ENCODE peak calls at places on chromosomes 16 and 17, in four cellular contexts. C is HepG2, W is GM12891, U is H1. P is an unnamed sample.

GRCh38 chr16:65537336-65537735 is 415.5 kb upstream of the CDH11 start:
- DNase-seq in W (no peak), U (no peak), C (no peak), P (no peak)

GRCh38 chr16:1002399-1003161 is 21.0 kb downstream of the SOX8 start:
- DNase-seq in W (no peak), C (peak; percentile 49), U (no peak), P (no peak)

GRCh38 chr16:12081048-12081404 is 104.5 kb downstream of the SNX29 start:
- DNase-seq in U (no peak), W (no peak), C (no peak), P (no peak)

GRCh38 chr17:34135841-34136240 is 119.2 kb upstream of the CCL2 start:
- DNase-seq in W (no peak), U (no peak), C (no peak), P (no peak)

GRCh38 chr16:2195316-2196161 is 866 bp downstream of the CASKIN1 start:
- DNase-seq in W (no peak), U (peak; percentile 75), C (no peak), P (no peak)

GRCh38 chr16:21608647-21609328 is 9.4 kb downstream of the METTL9 start:
- DNase-seq in W (no peak), C (no peak), U (no peak), P (no peak)

GRCh38 chr17:76462556-76463290 is 4.7 kb upstream of the AANAT start:
- DNase-seq in W (no peak), U (no peak), C (no peak), P (no peak)

GRCh38 chr16:21950782-21951521 is 2.2 kb upstream of the UQCRC2 start:
- DNase-seq in C (peak; percentile 54), U (no peak), W (no peak), P (no peak)

GRCh38 chr16:83946154-83946780 is 6.8 kb upstream of the OSGIN1 start:
- DNase-seq in U (no peak), C (no peak), W (no peak), P (no peak)

GRCh38 chr17:36849871-36850348 is 87.4 kb upstream of the LHX1 start:
- DNase-seq in W (no peak), C (no peak), U (no peak), P (no peak)

GRCh38 chr16:54926166-54926838 is 4.4 kb upstream of the IRX5 start:
- DNase-seq in U (no peak), C (no peak), W (no peak), P (no peak)

GRCh38 chr16:52469775-52470174 is 77.2 kb downstream of the TOX3 start:
- DNase-seq in W (no peak), U (no peak), C (peak; percentile 38), P (no peak)

GRCh38 chr17:1460233-1460632 is 4.2 kb upstream of the CRK start:
- DNase-seq in U (no peak), C (peak; percentile 45), W (no peak), P (no peak)

GRCh38 chr17:50440838-50441829 is 15.1 kb downstream of the ACSF2 start:
- DNase-seq in W (no peak), U (no peak), C (no peak), P (no peak)

GRCh38 chr17:41547378-41547841 is 19.3 kb upstream of the KRT19 start:
- DNase-seq in W (no peak), U (no peak), C (no peak), P (no peak)

GRCh38 chr17:59436900-59437299 is 105.4 kb downstream of the YPEL2 start:
- DNase-seq in C (no peak), W (no peak), U (no peak), P (no peak)

GRCh38 chr17:20206591-20206990 is 197.4 kb downstream of the SPECC1 start:
- DNase-seq in U (no peak), C (no peak), W (no peak), P (no peak)

GRCh38 chr16:86740817-86741799 is 162.8 kb downstream of the FOXL1 start:
- DNase-seq in W (no peak), C (peak; percentile 29), U (no peak), P (no peak)
- TF ChIP-seq POLR2AphosphoS5 in W (no peak), C (no peak), U (no peak), P (no peak)

DNA sequence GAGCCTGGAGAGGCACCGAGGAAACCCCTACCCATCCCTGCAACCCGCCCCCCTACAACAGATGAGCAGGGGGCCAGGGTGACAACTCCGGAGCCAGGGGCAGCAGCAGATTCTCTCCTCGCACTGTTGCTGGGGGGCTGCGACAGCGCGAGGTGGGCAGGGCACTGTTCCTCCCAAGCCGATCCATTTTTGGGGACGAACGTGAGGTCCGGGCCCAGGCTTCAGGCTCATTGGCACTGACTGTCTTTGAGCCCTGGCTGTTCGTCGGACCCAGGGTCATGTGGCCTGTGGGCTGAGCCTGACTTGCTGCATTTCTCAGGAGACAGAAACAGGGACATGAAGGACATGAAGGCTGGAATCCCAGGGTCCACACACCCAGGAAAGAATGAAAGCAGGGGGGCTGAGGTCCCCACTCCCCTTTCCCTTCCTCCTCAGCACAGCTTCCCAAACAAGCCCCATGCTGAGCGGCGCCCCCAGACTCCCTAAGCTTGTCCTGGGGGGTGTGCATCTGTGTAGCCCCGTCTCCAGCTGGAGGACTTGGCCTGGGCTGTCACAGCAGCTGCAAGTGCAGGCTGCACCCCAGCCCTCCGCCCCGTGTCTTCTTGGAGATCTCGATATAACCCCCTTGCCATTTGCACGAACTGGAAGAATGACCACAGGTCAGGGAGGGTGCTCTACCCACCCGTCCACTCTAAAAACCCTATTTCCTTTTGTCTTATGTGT is 18.7 kb downstream of the CEP295NL start:
- DNase-seq in U (peak; percentile 62), W (no peak), C (no peak), P (no peak)
- TF ChIP-seq TAF1 in U (no peak), W (no peak), C (no peak), P (no peak)

DNA sequence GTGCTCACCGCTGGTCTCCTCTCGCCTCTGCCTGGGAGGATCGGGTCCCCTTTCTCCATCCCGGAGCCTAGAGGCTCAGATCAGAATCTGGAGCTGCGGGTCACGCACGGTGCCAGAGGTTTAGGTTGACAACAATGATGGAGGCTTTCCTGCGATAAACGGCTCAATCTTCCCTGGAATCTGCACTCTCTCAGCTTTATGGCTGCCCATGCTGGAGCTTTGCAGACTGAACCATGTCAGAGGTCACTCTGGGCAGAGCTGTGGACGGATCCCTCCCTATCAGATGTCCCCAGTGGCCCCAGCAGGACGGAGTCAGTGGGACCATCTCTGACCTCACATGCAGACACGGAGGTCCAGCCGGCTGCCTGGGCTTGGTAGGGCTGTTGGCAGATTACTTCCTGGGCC is 192.7 kb upstream of the FOXF1 start:
- DNase-seq in U (no peak), C (no peak), W (no peak), P (no peak)
- TF ChIP-seq POLR2AphosphoS5 in U (no peak), C (no peak), W (no peak), P (no peak)

DNA sequence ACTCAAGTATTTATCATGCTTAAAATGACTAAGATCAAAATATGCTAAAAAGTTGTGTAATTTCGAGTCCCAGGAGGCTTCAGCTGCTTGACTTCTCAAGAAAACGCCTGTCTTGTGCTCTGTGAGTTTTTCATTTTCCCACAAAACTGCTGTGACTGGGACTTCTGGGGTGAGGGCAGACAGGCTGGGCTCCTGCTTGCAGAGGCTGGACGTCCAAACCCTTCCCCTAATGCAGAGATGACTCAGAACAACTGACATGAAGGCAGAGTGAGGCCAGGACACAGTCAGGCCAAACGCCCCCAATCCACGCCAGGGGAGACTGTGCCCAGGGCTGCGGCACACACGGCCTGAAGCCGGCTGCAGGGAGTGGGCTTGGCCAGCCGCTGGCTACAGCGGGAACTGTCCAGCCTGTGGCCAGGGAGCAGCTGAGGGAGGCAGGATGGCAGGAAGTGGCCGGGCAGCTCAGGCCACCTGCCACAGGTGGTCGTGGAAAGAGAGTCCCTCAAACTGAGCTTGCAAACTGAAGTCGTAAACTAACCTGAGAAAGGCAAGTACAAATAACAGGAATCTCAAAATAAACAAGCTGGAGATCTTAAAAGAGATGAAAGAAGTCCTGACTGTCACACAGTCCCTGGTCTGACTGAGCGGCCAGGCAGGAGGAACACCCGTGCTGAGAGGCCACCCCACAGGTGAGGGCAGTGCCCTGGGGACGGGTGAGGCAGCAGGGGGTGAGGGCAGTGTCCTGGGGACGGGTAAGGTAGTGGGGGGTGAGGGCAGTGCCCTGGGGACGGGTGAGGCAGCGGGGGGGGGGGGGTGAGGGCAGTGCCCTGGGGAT is 21.3 kb upstream of the HEXD start:
- DNase-seq in U (no peak), W (no peak), C (no peak), P (no peak)
- TF ChIP-seq TAF1 in U (no peak), W (no peak), C (no peak), P (no peak)

DNA sequence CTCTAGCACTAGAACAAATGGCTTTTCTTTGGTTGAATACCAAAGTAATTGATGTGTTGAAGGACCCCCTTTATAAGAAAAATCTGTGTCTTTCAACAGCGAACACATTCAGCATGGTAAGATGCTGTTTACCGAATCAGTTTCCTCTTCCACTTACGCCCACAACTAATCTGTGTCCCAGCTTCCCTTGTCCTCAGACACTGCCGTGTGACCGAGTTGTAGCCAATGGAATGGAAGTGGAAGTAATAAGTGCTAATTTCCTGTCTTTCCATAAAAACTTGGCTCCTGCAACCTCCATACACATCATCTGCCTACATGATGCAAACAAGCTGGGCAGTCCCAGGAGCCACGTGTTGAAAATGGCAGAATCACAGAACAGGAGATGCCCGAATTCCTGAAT is 10.4 kb downstream of the CDIPT start:
- DNase-seq in U (no peak), W (no peak), C (no peak), P (no peak)
- TF ChIP-seq POLR2AphosphoS5 in U (no peak), W (no peak), C (no peak), P (no peak)

P was measured in GM12892.